ENCODE peak calls at places on chromosomes 16 and 17, in four cellular contexts. L, D, F and B are unnamed samples. For H3K4me1, the result is how much of the 10 kb centered on the place peaks cover.

GRCh38 chr16:26453215-26453614 is 613.5 kb upstream of the C16orf82 start:
- DNase-seq in F (no peak), D (no peak), L (no peak), B (no peak)

GRCh38 chr17:44315760-44316731 is 7.6 kb downstream of the RUNDC3A start:
- DNase-seq in F (peak), D (no peak), L (no peak), B (peak)

GRCh38 chr17:41792835-41793748 is 6.6 kb upstream of the JUP start:
- DNase-seq in D (peak), F (no peak), L (no peak), B (no peak)

GRCh38 chr16:17205279-17206139 is 265.3 kb downstream of the XYLT1 start:
- DNase-seq in F (peak), D (no peak), L (no peak), B (peak)

GRCh38 chr16:29806096-29806579 is at the start of gene MAZ:
- DNase-seq in D (no peak), F (no peak), L (no peak), B (no peak)

GRCh38 chr17:13367154-13367553 is 234.6 kb downstream of the HS3ST3A1 start:
- DNase-seq in F (no peak), D (no peak), L (no peak), B (no peak)

GRCh38 chr17:68567035-68567434 is 34.1 kb downstream of the FAM20A start:
- DNase-seq in F (no peak), L (no peak), D (peak), B (no peak)

GRCh38 chr16:58155839-58156238 is 26.7 kb upstream of the CFAP20 start:
- DNase-seq in D (no peak), L (no peak), F (no peak), B (no peak)

GRCh38 chr17:76191891-76192290 is 48.4 kb downstream of the RNF157 start:
- DNase-seq in D (no peak), L (peak), F (no peak), B (no peak)

GRCh38 chr17:44623070-44623725 is 33.1 kb upstream of the MEIOC start:
- DNase-seq in D (peak), F (no peak), L (no peak), B (no peak)

GRCh38 chr16:69114976-69115355 is 9.5 kb downstream of the HAS3 start:
- DNase-seq in L (no peak), F (no peak), D (no peak), B (no peak)

GRCh38 chr17:47802341-47803022 is 19.1 kb downstream of the OSBPL7 start:
- DNase-seq in L (no peak), D (peak), F (peak), B (no peak)

GRCh38 chr17:9566067-9566466 is 9.6 kb downstream of the STX8 start:
- DNase-seq in L (no peak), D (no peak), F (no peak), B (no peak)

GRCh38 chr16:55324491-55325447 is 766 bp downstream of the IRX6 start:
- DNase-seq in D (no peak), F (peak), L (no peak), B (no peak)

GRCh38 chr16:57372372-57373116 is at the start of gene CX3CL1:
- DNase-seq in F (peak), D (peak), L (no peak), B (peak)

GRCh38 chr17:62216847-62217246 is 151.8 kb upstream of the MED13 start:
- DNase-seq in L (no peak), F (no peak), D (no peak), B (no peak)

GRCh38 chr16:83187404-83187803 is 560.6 kb downstream of the CDH13 start:
- DNase-seq in F (no peak), D (no peak), L (no peak), B (no peak)

GRCh38 chr17:40065041-40065770 is 2.4 kb downstream of the THRA start:
- DNase-seq in D (no peak), F (no peak), L (no peak), B (no peak)

GRCh38 chr17:45775148-45775547 is 9.0 kb upstream of the CRHR1 start:
- DNase-seq in F (no peak), L (no peak), D (no peak), B (no peak)

GRCh38 chr17:79192503-79193500 is 118.2 kb downstream of the ENGASE start:
- DNase-seq in L (no peak), F (peak), D (no peak), B (peak)

GRCh38 chr17:51056813-51057510 is 63.7 kb downstream of the SPAG9 start:
- DNase-seq in F (peak), L (no peak), D (peak), B (peak)

GRCh38 chr16:58032710-58033293 is 7.2 kb downstream of the MMP15 start:
- DNase-seq in F (no peak), L (no peak), D (no peak), B (no peak)

GRCh38 chr17:38403491-38403890 is 24.8 kb upstream of the ARHGAP23 start:
- DNase-seq in D (no peak), F (no peak), L (no peak), B (no peak)

GRCh38 chr17:81480140-81480917 is 32.3 kb downstream of the ACTG1 start:
- DNase-seq in F (no peak), L (no peak), D (no peak), B (no peak)

GRCh38 chr16:74865922-74866598 is 91.4 kb upstream of the FA2H start:
- DNase-seq in L (no peak), F (peak), D (peak), B (no peak)

GRCh38 chr17:73262676-73263642 is 1.3 kb upstream of the CPSF4L start:
- DNase-seq in F (peak), L (no peak), D (peak), B (no peak)

GRCh38 chr16:29009050-29009837 is 24.4 kb downstream of the LAT start:
- DNase-seq in L (no peak), D (no peak), F (no peak), B (no peak)

GRCh38 chr17:65072577-65073178 is 16.1 kb upstream of the GNA13 start:
- DNase-seq in L (no peak), F (no peak), D (peak), B (no peak)

GRCh38 chr16:19375561-19376158 is 42.0 kb upstream of the TMC5 start:
- DNase-seq in F (no peak), L (peak), D (peak), B (peak)

GRCh38 chr17:38663125-38663751 is 11.5 kb downstream of the EPOP start:
- DNase-seq in L (no peak), D (peak), F (peak), B (peak)

GRCh38 chr17:31803494-31804213 is 55.4 kb downstream of the COPRS start:
- DNase-seq in L (no peak), D (peak), F (no peak), B (no peak)

GRCh38 chr17:49357516-49357915 is 4.5 kb downstream of the ZNF652 start:
- DNase-seq in D (no peak), L (no peak), F (no peak), B (no peak)

GRCh38 chr17:59331929-59332889 is 754 bp downstream of the YPEL2 start:
- DNase-seq in D (no peak), F (peak), L (no peak), B (no peak)
- TF ChIP-seq SUZ12 in D (no peak), F (no peak), L (no peak), B (no peak)

GRCh38 chr16:85238233-85238647 is 126.0 kb upstream of the CIBAR2 start:
- DNase-seq in L (no peak), F (peak), D (no peak), B (no peak)

GRCh38 chr16:85239871-85240270 is 127.6 kb upstream of the CIBAR2 start:
- DNase-seq in L (no peak), F (no peak), D (no peak), B (no peak)

GRCh38 chr16:85240982-85241924 is 129.0 kb upstream of the CIBAR2 start:
- DNase-seq in F (no peak), D (no peak), L (no peak), B (no peak)

GRCh38 chr16:85237817-85238216 is 125.5 kb upstream of the CIBAR2 start:
- DNase-seq in F (no peak), D (no peak), L (no peak), B (no peak)

DNA sequence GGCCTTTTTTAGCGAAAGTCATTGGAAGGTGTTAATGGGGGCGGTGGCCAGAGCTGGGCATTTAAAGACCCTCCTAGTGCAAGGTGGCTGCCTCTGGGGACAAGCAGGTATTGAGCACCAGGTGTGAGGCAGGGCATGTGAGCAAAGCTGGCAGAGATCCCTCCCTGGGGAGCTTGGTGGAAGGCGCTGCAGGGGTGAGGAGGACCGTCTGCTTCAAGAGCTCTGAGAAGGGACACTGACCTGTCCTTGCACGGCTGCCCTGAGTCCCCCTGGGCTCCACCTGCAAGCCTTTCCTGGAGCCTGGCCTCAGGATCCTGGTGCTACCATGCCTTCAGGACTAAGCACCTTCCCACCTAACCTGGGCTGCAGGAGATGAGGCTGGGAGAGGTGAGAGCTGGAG is 127.0 kb upstream of the CIBAR2 start:
- DNase-seq in F (no peak), L (no peak), D (no peak), B (no peak)
- H3K4me1 ChIP-seq in F (under half), L (under half), D (under half), B (under half)

GRCh38 chr17:4969551-4970231 is 2.1 kb upstream of the SPAG7 start:
- DNase-seq in F (no peak), L (no peak), D (peak), B (no peak)
- TF ChIP-seq SUZ12 in F (no peak), L (no peak), D (no peak), B (no peak)

DNA sequence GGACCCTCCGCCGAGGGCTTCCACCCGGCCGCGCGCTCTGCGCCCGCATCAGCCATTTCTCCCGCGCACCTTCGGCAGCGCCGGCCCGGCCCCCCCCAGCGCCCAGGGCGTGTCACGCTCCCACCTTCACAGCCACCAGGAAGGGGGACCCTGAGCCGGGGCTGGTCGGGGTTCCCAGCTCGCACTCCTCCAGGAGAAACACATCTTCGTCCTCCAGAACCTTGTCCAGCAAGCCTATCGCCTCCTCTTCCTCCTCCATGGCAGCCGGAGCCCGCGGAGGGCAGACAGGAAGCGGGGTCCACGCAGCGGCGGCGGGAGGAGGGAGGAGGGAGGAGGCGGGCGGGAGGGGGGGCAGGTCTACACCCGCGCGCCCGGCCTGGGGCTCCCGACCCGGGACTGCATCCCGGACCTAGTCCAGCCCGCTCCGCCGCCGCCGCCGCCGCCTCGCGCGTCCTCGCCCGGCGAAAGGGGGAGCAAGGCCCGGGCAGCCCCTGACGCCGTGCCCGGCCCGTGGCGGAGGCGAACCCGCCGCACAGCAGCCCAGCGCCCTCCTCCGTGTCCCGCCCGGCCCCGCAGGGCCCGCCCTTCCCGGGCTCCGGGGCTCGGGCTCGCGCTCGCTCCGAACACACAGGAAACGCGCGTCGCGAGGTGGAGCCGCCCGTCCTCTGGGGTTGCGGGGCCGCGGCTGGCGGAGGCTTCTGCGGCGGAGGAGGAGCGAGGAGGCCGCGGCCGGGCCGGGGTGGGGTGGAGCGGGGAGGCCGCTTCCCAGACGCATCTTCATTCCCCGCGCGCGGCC is 70.8 kb downstream of the ABR start:
- DNase-seq in D (no peak), L (no peak), F (peak), B (no peak)
- H3K4me1 ChIP-seq in D (under half), L (under half), F (under half), B (under half)

GRCh38 chr16:4937782-4938682 is 1.1 kb upstream of the PPL start:
- DNase-seq in D (no peak), L (no peak), F (no peak), B (no peak)
- TF ChIP-seq SUZ12 in D (no peak), L (no peak), F (no peak), B (no peak)

DNA sequence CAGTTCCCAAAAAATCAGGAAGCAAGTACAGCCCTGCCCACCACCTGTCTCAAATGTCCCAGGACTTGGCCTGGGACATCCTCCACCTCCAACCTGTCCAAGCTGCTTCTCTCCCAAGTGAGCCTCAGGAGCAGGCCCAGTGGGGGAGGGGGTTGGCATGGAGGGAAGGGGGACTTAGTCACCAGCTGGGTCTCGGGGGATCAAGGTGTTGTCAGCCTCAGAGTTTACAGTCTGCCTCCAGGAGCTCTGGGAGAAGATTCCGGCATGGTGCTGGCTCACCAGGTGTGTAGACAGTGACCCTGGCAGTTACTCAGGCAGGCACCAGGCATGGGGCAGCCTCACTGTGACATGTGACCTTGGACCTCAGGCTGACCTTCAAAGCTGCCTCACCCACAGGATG is 19.7 kb downstream of the ZNF423 start:
- DNase-seq in L (no peak), F (no peak), D (no peak), B (no peak)
- H3K4me1 ChIP-seq in L (under half), F (half or more), D (under half), B (half or more)

GRCh38 chr16:66198641-66199040 is 167.8 kb upstream of the CDH5 start:
- DNase-seq in L (no peak), F (no peak), D (no peak), B (no peak)
- TF ChIP-seq SUZ12 in L (no peak), F (no peak), D (no peak), B (no peak)

GRCh38 chr17:71004413-71004812 is 835.1 kb downstream of the KCNJ2 start:
- DNase-seq in L (no peak), D (no peak), F (no peak), B (no peak)

GRCh38 chr17:71003736-71004135 is 834.4 kb downstream of the KCNJ2 start:
- DNase-seq in L (no peak), F (peak), D (no peak), B (no peak)
- H3K4me1 ChIP-seq in L (under half), F (under half), D (under half), B (under half)

GRCh38 chr16:81611721-81612120 is 167.1 kb downstream of the CMIP start:
- DNase-seq in D (no peak), L (no peak), F (no peak), B (no peak)

GRCh38 chr16:81609323-81609892 is 164.8 kb downstream of the CMIP start:
- DNase-seq in L (no peak), F (no peak), D (no peak), B (no peak)

GRCh38 chr16:81608515-81609209 is 164.1 kb downstream of the CMIP start:
- DNase-seq in D (no peak), F (no peak), L (no peak), B (no peak)

GRCh38 chr16:81610936-81611335 is 166.3 kb downstream of the CMIP start:
- DNase-seq in D (no peak), F (no peak), L (no peak), B (no peak)

GRCh38 chr16:81610144-81610842 is 165.7 kb downstream of the CMIP start:
- DNase-seq in F (no peak), D (no peak), L (no peak), B (no peak)
- TF ChIP-seq SUZ12 in F (no peak), D (no peak), L (no peak), B (no peak)

DNA sequence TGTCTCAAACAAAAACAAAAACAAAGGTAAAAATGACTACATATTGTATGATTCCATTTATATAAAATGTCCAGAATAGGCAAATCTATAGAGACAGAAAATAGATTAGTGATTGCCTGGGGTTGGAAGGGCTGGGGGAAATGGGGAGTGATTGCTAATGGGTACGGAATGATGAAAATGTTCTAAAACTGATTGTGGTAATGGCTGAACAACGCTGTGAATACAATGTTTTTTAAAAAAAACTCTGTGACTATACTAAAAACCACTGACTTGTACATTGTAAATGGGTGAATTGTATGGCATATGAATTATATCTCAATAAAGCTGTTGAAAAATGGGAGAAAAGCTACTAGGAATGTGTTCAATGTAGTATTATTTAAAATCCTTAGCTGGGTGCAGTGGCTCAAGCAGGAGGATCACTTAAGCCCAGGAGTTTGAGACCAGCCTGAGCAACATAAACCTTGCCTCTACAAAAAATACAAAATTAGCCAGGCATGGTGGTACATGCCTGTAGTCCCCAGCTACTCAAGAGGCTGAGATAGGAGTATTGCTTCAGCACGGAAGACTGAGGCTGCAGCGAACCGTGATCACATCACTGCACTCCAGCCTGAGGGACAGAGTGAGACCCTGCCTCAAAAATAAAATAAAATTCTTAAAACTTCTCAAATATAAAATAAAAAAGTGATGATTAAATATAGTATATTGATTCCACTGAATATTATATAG is 47.9 kb downstream of the TOM1L2 start:
- DNase-seq in D (no peak), L (no peak), F (no peak), B (no peak)
- H3K4me1 ChIP-seq in D (half or more), L (under half), F (under half), B (under half)